ENCODE peak calls at places on chromosomes 12 and 14, in ten cellular contexts. O is activated naive CD8-positive, alpha-beta T cell treated with anti-CD3 and anti-CD28 coated beads for 36 hours; L is stimulated activated CD4-positive, alpha-beta T cell treated with anti-CD3 and anti-CD28 coated beads, Interleukin-1b, Interleukin-23, amount 100 ng/mL, for 24 hours; Q is left lobe of liver; N is HFFc6; I is dermis microvascular lymphatic vessel endothelial cell; U is aorta; B is iris pigment epithelial cell; A is LoVo; V is mesendoderm. P is an unnamed sample.
A peak's percentile ranks its signal among the peaks of the same experiment; 100 is the strongest.

GRCh38 chr14:104604461-104605449 is at the start of gene TMEM179:
- DNase-seq in O (peak; percentile 34), L (no peak), Q (no peak), N (no peak), I (peak; percentile 50), U (no peak), B (peak; percentile 31), A (no peak), V (peak; percentile 70), P (no peak)

GRCh38 chr12:68951652-68952051 is 18.7 kb upstream of the CPM start:
- DNase-seq in O (no peak), L (no peak), Q (no peak), N (no peak), I (no peak), U (peak; percentile 63), B (no peak), A (no peak), V (no peak), P (no peak)

GRCh38 chr14:103023881-103024473 is 33.4 kb downstream of the CDC42BPB start:
- DNase-seq in O (no peak), L (no peak), Q (no peak), N (peak; percentile 40), I (peak; percentile 83), U (no peak), B (peak; percentile 72), A (no peak), V (peak; percentile 25), P (no peak)

GRCh38 chr12:16118586-16118985 is 158.9 kb downstream of the SLC15A5 start:
- DNase-seq in O (no peak), L (no peak), Q (no peak), N (no peak), I (no peak), U (no peak), B (no peak), A (no peak), V (peak; percentile 93), P (no peak)

GRCh38 chr12:57864811-57865751 is 18.6 kb upstream of the CTDSP2 start:
- DNase-seq in O (peak; percentile 72), L (no peak), Q (peak; percentile 61), N (peak; percentile 59), I (peak; percentile 74), U (peak; percentile 91), B (peak; percentile 90), A (peak; percentile 82), V (peak; percentile 65), P (peak; percentile 65)

GRCh38 chr12:75116611-75117010 is 93.0 kb downstream of the KCNC2 start:
- DNase-seq in O (no peak), L (no peak), Q (no peak), N (no peak), I (no peak), U (no peak), B (no peak), A (no peak), V (no peak), P (no peak)

GRCh38 chr12:27818421-27818918 is 38.4 kb upstream of the MANSC4 start:
- DNase-seq in O (no peak), L (no peak), Q (no peak), N (no peak), I (peak; percentile 71), U (no peak), B (peak; percentile 29), A (no peak), V (no peak), P (no peak)

GRCh38 chr12:95796982-95797289 is 6.4 kb upstream of the NTN4 start:
- DNase-seq in O (no peak), L (no peak), Q (no peak), N (no peak), I (no peak), U (no peak), B (no peak), A (peak; percentile 45), V (no peak), P (no peak)

GRCh38 chr14:76262591-76262990 is 110.9 kb downstream of the GPATCH2L start:
- DNase-seq in O (no peak), L (no peak), Q (no peak), N (no peak), I (no peak), U (no peak), B (no peak), A (no peak), V (no peak), P (no peak)

GRCh38 chr12:54394281-54394719 is 9.8 kb upstream of the ZNF385A start:
- DNase-seq in O (no peak), L (no peak), Q (no peak), N (peak; percentile 57), I (peak; percentile 38), U (no peak), B (no peak), A (peak; percentile 59), V (peak; percentile 86), P (no peak)

GRCh38 chr12:27566159-27566558 is 42.2 kb downstream of the PPFIBP1 start:
- DNase-seq in O (no peak), L (no peak), Q (no peak), N (no peak), I (peak; percentile 49), U (no peak), B (no peak), A (no peak), V (no peak), P (no peak)

GRCh38 chr14:72822946-72823611 is 70.8 kb downstream of the DPF3 start:
- DNase-seq in O (no peak), L (no peak), Q (no peak), N (no peak), I (no peak), U (no peak), B (no peak), A (no peak), V (no peak), P (peak; percentile 45)

GRCh38 chr12:2759733-2760132 is 35.0 kb upstream of the FKBP4 start:
- DNase-seq in O (no peak), L (no peak), Q (no peak), N (no peak), I (no peak), U (no peak), B (no peak), A (no peak), V (no peak), P (peak; percentile 8)

GRCh38 chr12:4448376-4448775 is 2.8 kb upstream of the FGF6 start:
- DNase-seq in O (no peak), L (no peak), Q (no peak), N (no peak), I (no peak), U (no peak), B (no peak), A (no peak), V (no peak), P (no peak)

GRCh38 chr14:74400328-74400727 is 25.7 kb downstream of the SYNDIG1L start:
- DNase-seq in O (no peak), L (no peak), Q (no peak), N (peak; percentile 4), I (no peak), U (no peak), B (peak; percentile 20), A (no peak), V (peak; percentile 93), P (no peak)

GRCh38 chr14:54424479-54424901 is 16.7 kb downstream of the CNIH1 start:
- DNase-seq in O (no peak), L (no peak), Q (no peak), N (no peak), I (no peak), U (no peak), B (no peak), A (no peak), V (no peak), P (no peak)

GRCh38 chr14:27391331-27391730 is 793.5 kb upstream of the NOVA1 start:
- DNase-seq in O (no peak), L (no peak), Q (no peak), N (no peak), I (no peak), U (no peak), B (peak; percentile 6), A (no peak), V (peak; percentile 11), P (no peak)

P was measured in activated CD8-positive, alpha-beta memory T cell treated with anti-CD3 and anti-CD28 coated beads, Interleukin-2, amount 10 ng/mL, durations not matched to agents 7 days and 5 days.